ENCODE peak calls at places on chromosomes 4 and X, in nine cellular contexts. E, Z, A, H, S, D, X, K and L are unnamed samples.

GRCh38 chr4:113335771-113336170 is 286.3 kb downstream of the ANK2 start:
- DNase-seq in E (no peak), H (no peak), A (no peak), S (no peak), X (no peak), K (no peak), Z (no peak), D (no peak), L (no peak)

GRCh38 chr4:176229645-176230044 is 34.3 kb upstream of the SPATA4 start:
- DNase-seq in S (no peak), A (no peak), D (no peak), Z (no peak), X (no peak), H (no peak), K (no peak), E (no peak), L (no peak)

GRCh38 chrX:13307041-13307440 is 12.8 kb downstream of the ATXN3L start:
- DNase-seq in H (no peak), S (no peak), K (no peak), Z (no peak), D (no peak), E (no peak), X (no peak), A (no peak), L (no peak)

GRCh38 chrX:12080265-12080664 is 58.0 kb upstream of the FRMPD4 start:
- DNase-seq in Z (no peak), E (peak; percentile 43), K (no peak), D (peak; percentile 18), X (no peak), A (no peak), H (no peak), S (peak; percentile 1), L (no peak)

GRCh38 chr4:151409470-151410313 is 716 bp downstream of the FHIP1A start:
- DNase-seq in E (peak; percentile 86), A (no peak), K (no peak), D (peak; percentile 37), H (no peak), Z (peak; percentile 9), S (no peak), X (no peak), L (peak; percentile 85)

GRCh38 chrX:43631841-43632240 is 24.3 kb upstream of the MAOA start:
- DNase-seq in S (no peak), D (no peak), A (no peak), E (no peak), X (no peak), K (no peak), Z (no peak), H (no peak), L (no peak)

GRCh38 chr4:189090174-189090814 is 850.4 kb upstream of the FRG1 start:
- DNase-seq in A (no peak), H (no peak), K (no peak), X (no peak), D (no peak), S (no peak), E (peak; percentile 38), Z (no peak), L (peak; percentile 81)

GRCh38 chr4:81604683-81605082 is 133.0 kb upstream of the RASGEF1B start:
- DNase-seq in D (no peak), S (no peak), E (no peak), K (no peak), A (no peak), H (no peak), X (no peak), Z (no peak), L (no peak)

GRCh38 chr4:8821151-8821950 is 50.3 kb downstream of the HMX1 start:
- DNase-seq in H (no peak), Z (no peak), D (no peak), S (no peak), K (no peak), X (no peak), E (no peak), A (no peak), L (no peak)

GRCh38 chrX:80223922-80224579 is 196.2 kb upstream of the TENT5D start:
- DNase-seq in Z (no peak), K (no peak), S (no peak), D (no peak), E (no peak), H (no peak), A (no peak), X (no peak), L (no peak)